ENCODE peak calls at places on chromosomes 13 and 19, in six cellular contexts. Q, I, D, L, S and V are unnamed samples.
A peak's percentile ranks its signal among the peaks of the same experiment; 100 is the strongest.

GRCh38 chr13:38657191-38657590 is 29.7 kb upstream of the FREM2 start:
- DNase-seq in Q (no peak), L (no peak), I (peak; percentile 66), D (no peak), S (peak; percentile 9), V (peak; percentile 51)

GRCh38 chr19:12773571-12773970 is 1.8 kb downstream of the HOOK2 start:
- DNase-seq in D (peak; percentile 60), L (no peak), S (peak; percentile 54), Q (no peak), I (no peak), V (peak; percentile 28)

GRCh38 chr19:58009666-58010301 is 7.2 kb upstream of the ZNF606 start:
- DNase-seq in D (peak; percentile 90), L (peak; percentile 18), Q (peak; percentile 82), S (no peak), I (peak; percentile 75), V (no peak)

GRCh38 chr19:4456843-4457653 is 546 bp downstream of the UBXN6 start:
- DNase-seq in I (peak; percentile 12), Q (peak; percentile 74), D (peak; percentile 84), S (peak; percentile 37), L (no peak), V (peak; percentile 74)

GRCh38 chr19:40831502-40832430 is 18.5 kb downstream of the CYP2A6 start:
- DNase-seq in S (no peak), Q (no peak), I (peak; percentile 86), D (no peak), L (no peak), V (peak; percentile 20)

GRCh38 chr19:10086032-10086903 is at the start of gene SHFL:
- DNase-seq in I (peak; percentile 33), S (peak; percentile 69), L (peak; percentile 47), Q (peak; percentile 90), D (peak; percentile 92), V (peak; percentile 48)

GRCh38 chr13:92074658-92075057 is 676.2 kb downstream of the GPC5 start:
- DNase-seq in L (no peak), D (peak; percentile 1), I (peak; percentile 10), Q (no peak), S (peak; percentile 22), V (peak; percentile 53)

GRCh38 chr13:98910501-98910951 is 67.3 kb downstream of the DOCK9 start:
- DNase-seq in D (no peak), I (peak; percentile 94), L (no peak), S (peak; percentile 32), Q (no peak), V (peak; percentile 74)

GRCh38 chr13:100210966-100211710 is 122.2 kb downstream of the PCCA start:
- DNase-seq in Q (no peak), L (no peak), D (no peak), I (no peak), S (no peak), V (no peak)

GRCh38 chr13:39410089-39410901 is 192.7 kb downstream of the LHFPL6 start:
- DNase-seq in D (no peak), Q (no peak), L (no peak), S (no peak), I (no peak), V (no peak)

GRCh38 chr13:114102521-114103288 is 29.7 kb downstream of the RASA3 start:
- DNase-seq in S (no peak), I (no peak), D (no peak), L (no peak), Q (peak; percentile 53), V (no peak)

GRCh38 chr13:110448230-110448629 is 113.3 kb downstream of the RAB20 start:
- DNase-seq in Q (no peak), S (peak; percentile 93), D (no peak), L (no peak), I (peak; percentile 84), V (no peak)

GRCh38 chr13:30463820-30464495 is 1.8 kb downstream of the HMGB1 start:
- DNase-seq in D (peak; percentile 82), S (peak; percentile 41), Q (peak; percentile 82), I (peak; percentile 53), L (peak; percentile 48), V (peak; percentile 82)

GRCh38 chr13:114044486-114044885 is 70.6 kb upstream of the C13orf46 start:
- DNase-seq in L (no peak), Q (no peak), D (no peak), S (no peak), I (no peak), V (peak; percentile 11)

GRCh38 chr13:100526299-100527030 is 62.1 kb downstream of the GGACT start:
- DNase-seq in S (no peak), D (no peak), L (no peak), Q (no peak), I (no peak), V (no peak)

GRCh38 chr13:22278336-22278929 is 607.6 kb downstream of the FGF9 start:
- DNase-seq in D (peak; percentile 38), Q (peak; percentile 66), L (peak; percentile 51), S (peak; percentile 22), I (peak; percentile 55), V (peak; percentile 72)

GRCh38 chr13:30179547-30180256 is 127.6 kb downstream of the KATNAL1 start:
- DNase-seq in I (no peak), D (no peak), Q (no peak), S (no peak), L (no peak), V (no peak)

GRCh38 chr13:40422588-40423235 is 243.7 kb downstream of the FOXO1 start:
- DNase-seq in L (no peak), I (peak; percentile 81), S (no peak), D (no peak), Q (no peak), V (no peak)

GRCh38 chr13:72864142-72865035 is 82.5 kb downstream of the PIBF1 start:
- DNase-seq in I (no peak), Q (no peak), D (no peak), S (no peak), L (no peak), V (no peak)

GRCh38 chr19:2195361-2195760 is 31.6 kb downstream of the DOT1L start:
- DNase-seq in S (no peak), I (no peak), Q (no peak), D (no peak), L (no peak), V (no peak)

GRCh38 chr19:51259348-51260245 is 8.7 kb downstream of the SIGLECL1 start:
- DNase-seq in I (peak; percentile 17), D (peak; percentile 54), S (peak; percentile 25), Q (no peak), L (peak; percentile 18), V (peak; percentile 40)

GRCh38 chr13:97477824-97478223 is 43.9 kb downstream of the RAP2A start:
- DNase-seq in I (no peak), S (no peak), Q (no peak), L (no peak), D (no peak), V (peak; percentile 1)

GRCh38 chr19:5676711-5677110 is 3.6 kb downstream of the MICOS13 start:
- DNase-seq in Q (no peak), D (no peak), L (no peak), S (no peak), I (no peak), V (peak; percentile 40)

GRCh38 chr19:34960103-34960805 is 3.8 kb downstream of the ZNF792 start:
- DNase-seq in L (no peak), Q (no peak), D (no peak), S (no peak), I (peak; percentile 10), V (no peak)

GRCh38 chr13:71625694-71626093 is 241.3 kb downstream of the DACH1 start:
- DNase-seq in L (no peak), Q (no peak), I (peak; percentile 38), D (no peak), S (no peak), V (peak; percentile 17)

GRCh38 chr19:44512326-44513298 is 12.3 kb upstream of the ZNF180 start:
- DNase-seq in L (no peak), D (peak; percentile 70), Q (no peak), I (peak; percentile 67), S (peak; percentile 29), V (peak; percentile 81)

GRCh38 chr19:50030937-50031336 is 5.1 kb downstream of the ZNF473 start:
- DNase-seq in L (no peak), S (no peak), D (no peak), I (no peak), Q (no peak), V (no peak)

GRCh38 chr13:111659236-111659635 is 338.8 kb downstream of the TEX29 start:
- DNase-seq in I (no peak), D (no peak), S (no peak), L (no peak), Q (no peak), V (no peak)

GRCh38 chr13:96053003-96053703 is at the start of gene UGGT2:
- DNase-seq in D (peak; percentile 93), I (peak; percentile 85), S (peak; percentile 93), L (no peak), Q (peak; percentile 96), V (peak; percentile 89)

GRCh38 chr13:29573190-29573589 is 22.3 kb downstream of the SLC7A1 start:
- DNase-seq in Q (no peak), I (no peak), S (no peak), L (no peak), D (peak; percentile 28), V (peak; percentile 79)

GRCh38 chr19:5074830-5075394 is 106.0 kb downstream of the KDM4B start:
- DNase-seq in L (no peak), I (no peak), Q (no peak), D (no peak), S (no peak), V (no peak)

GRCh38 chr13:40231311-40231710 is 435.1 kb downstream of the FOXO1 start:
- DNase-seq in I (no peak), L (no peak), Q (no peak), S (no peak), D (no peak), V (no peak)

GRCh38 chr13:53408847-53409568 is 380.4 kb downstream of the OLFM4 start:
- DNase-seq in S (no peak), Q (peak; percentile 49), D (no peak), I (no peak), L (no peak), V (no peak)

GRCh38 chr13:24307211-24308067 is 1.9 kb upstream of the C1QTNF9 start:
- DNase-seq in Q (no peak), I (no peak), D (no peak), S (no peak), L (no peak), V (peak; percentile 94)

GRCh38 chr19:42965204-42965603 is 28.2 kb upstream of the PSG7 start:
- DNase-seq in S (no peak), I (peak; percentile 39), Q (no peak), L (no peak), D (no peak), V (no peak)

GRCh38 chr19:29365836-29366417 is 153.0 kb upstream of the UQCRFS1 start:
- DNase-seq in L (no peak), S (no peak), I (no peak), Q (no peak), D (no peak), V (no peak)

GRCh38 chr19:45331411-45331810 is 8.7 kb upstream of the CKM start:
- DNase-seq in S (no peak), I (no peak), L (no peak), Q (no peak), D (no peak), V (peak; percentile 91)

GRCh38 chr13:71867101-71867814 is at the start of gene DACH1:
- DNase-seq in D (peak; percentile 56), S (peak; percentile 33), L (no peak), Q (peak; percentile 61), I (peak; percentile 8), V (peak; percentile 46)